ENCODE peak calls at places on chromosome 19, in five cellular contexts. H, D, K, O and Z are unnamed samples.

GRCh38 chr19:50311723-50312635 is 17.2 kb downstream of the KCNC3 start:
- DNase-seq in D (no peak), K (no peak), O (no peak), H (peak; percentile 13), Z (peak; percentile 59)

GRCh38 chr19:39970674-39971379 is at the start of gene PSMC4:
- DNase-seq in H (peak; percentile 100), O (peak; percentile 95), D (peak; percentile 98), K (peak; percentile 99), Z (peak; percentile 98)

GRCh38 chr19:7159105-7159933 is 89.8 kb downstream of the ZNF557 start:
- DNase-seq in D (no peak), K (no peak), H (peak; percentile 99), O (no peak), Z (no peak)

GRCh38 chr19:17091758-17092333 is 16.3 kb downstream of the MYO9B start:
- DNase-seq in O (peak; percentile 31), H (no peak), K (no peak), D (no peak), Z (no peak)

GRCh38 chr19:17656970-17657369 is 31.2 kb downstream of the UNC13A start:
- DNase-seq in H (no peak), D (no peak), K (no peak), O (no peak), Z (no peak)

GRCh38 chr19:17333611-17334413 is 843 bp downstream of the ANO8 start:
- DNase-seq in O (peak; percentile 86), K (peak; percentile 47), D (peak; percentile 71), H (peak; percentile 91), Z (no peak)

GRCh38 chr19:18756896-18757295 is 34.2 kb downstream of the COMP start:
- DNase-seq in K (no peak), H (no peak), D (no peak), O (no peak), Z (no peak)

GRCh38 chr19:30744741-30745475 is 372.7 kb downstream of the ZNF536 start:
- DNase-seq in K (no peak), D (no peak), O (no peak), H (no peak), Z (no peak)

GRCh38 chr19:57245959-57246358 is 5.5 kb downstream of the ZNF805 start:
- DNase-seq in H (no peak), D (no peak), O (peak; percentile 15), K (no peak), Z (peak; percentile 79)

GRCh38 chr19:54458648-54459281 is 4.8 kb downstream of the LENG9 start:
- DNase-seq in H (no peak), K (no peak), D (no peak), O (no peak), Z (no peak)

GRCh38 chr19:19274146-19274545 is 1.0 kb upstream of the TM6SF2 start:
- DNase-seq in D (no peak), O (no peak), H (no peak), K (no peak), Z (no peak)

GRCh38 chr19:56174550-56174949 is 1.3 kb upstream of the GALP start:
- DNase-seq in K (no peak), H (no peak), D (no peak), O (no peak), Z (no peak)

GRCh38 chr19:33868076-33868735 is 71.5 kb downstream of the KCTD15 start:
- DNase-seq in K (no peak), D (no peak), O (no peak), H (peak; percentile 24), Z (no peak)

GRCh38 chr19:10727599-10728250 is 9.8 kb downstream of the DNM2 start:
- DNase-seq in O (no peak), K (no peak), H (peak; percentile 33), D (no peak), Z (no peak)

GRCh38 chr19:10726268-10726667 is 8.4 kb downstream of the DNM2 start:
- DNase-seq in K (no peak), H (no peak), D (no peak), O (no peak), Z (no peak)

GRCh38 chr19:10729406-10729805 is 11.5 kb downstream of the DNM2 start:
- DNase-seq in O (no peak), D (no peak), K (no peak), H (no peak), Z (no peak)

GRCh38 chr19:10735741-10736140 is 17.9 kb downstream of the DNM2 start:
- DNase-seq in D (no peak), H (no peak), K (no peak), O (no peak), Z (no peak)

GRCh38 chr19:10730932-10731331 is 13.1 kb downstream of the DNM2 start:
- DNase-seq in H (no peak), D (no peak), O (no peak), K (no peak), Z (no peak)
- H4K20me1 ChIP-seq in H (peaks cover 17% of the 10 kb centered on the region), D (no peaks in the 10 kb centered on the region), O (peaks cover 66% of the 10 kb centered on the region), K (no peaks in the 10 kb centered on the region), Z (peaks cover 3% of the 10 kb centered on the region)

GRCh38 chr19:42323473-42323851 is 2.0 kb upstream of the MEGF8 start:
- DNase-seq in H (no peak), K (no peak), D (no peak), O (no peak), Z (no peak)

GRCh38 chr19:42322305-42322704 is 3.1 kb upstream of the MEGF8 start:
- DNase-seq in K (no peak), O (no peak), D (no peak), H (peak; percentile 17), Z (no peak)

GRCh38 chr19:42325308-42325895 is at the start of gene MEGF8:
- DNase-seq in H (peak; percentile 99), O (peak; percentile 96), K (peak; percentile 99), D (peak; percentile 97), Z (peak; percentile 97)

GRCh38 chr19:42324655-42325307 is 654 bp upstream of the MEGF8 start:
- DNase-seq in O (no peak), D (no peak), H (no peak), K (no peak), Z (no peak)

DNA sequence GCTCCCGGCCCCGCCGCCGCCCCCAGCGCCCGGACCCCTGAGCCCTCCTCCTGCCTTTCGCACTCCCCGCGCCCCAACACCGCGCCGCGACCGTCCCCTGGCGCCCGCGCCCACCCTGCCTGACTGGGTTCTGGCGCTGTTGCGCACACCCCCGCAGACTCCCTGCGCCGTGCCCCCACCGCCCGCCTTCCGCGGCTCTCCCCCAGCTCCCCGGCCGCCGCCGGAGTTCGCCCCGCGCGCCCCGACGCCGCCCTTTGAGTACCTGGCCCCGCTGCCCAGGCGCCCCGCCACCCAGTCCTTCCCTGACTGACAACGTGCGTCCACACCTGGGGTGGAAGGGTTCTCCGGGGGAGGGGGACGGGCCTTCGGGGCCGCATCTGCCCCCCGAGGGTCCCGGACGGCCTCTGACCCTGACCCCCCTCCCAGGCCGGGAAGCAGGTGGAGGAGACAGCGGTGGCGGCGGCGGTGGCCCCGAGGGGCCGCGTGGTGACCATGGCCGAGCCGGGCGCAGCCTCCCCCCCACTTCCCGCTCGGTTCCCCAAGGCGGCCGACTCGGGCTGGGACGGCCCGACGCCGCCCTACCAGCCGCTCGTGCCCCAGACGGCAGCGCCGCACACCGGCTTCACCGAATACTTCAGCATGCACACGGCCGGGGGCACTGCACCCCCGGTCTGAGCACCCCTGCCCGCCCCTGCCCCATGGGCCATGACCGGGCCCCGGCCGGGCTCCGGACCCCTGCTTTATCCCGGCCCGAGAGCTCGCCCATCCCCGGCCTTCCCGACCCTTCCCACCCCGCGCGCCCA is 1.4 kb upstream of the MEGF8 start:
- DNase-seq in H (peak; percentile 54), D (no peak), O (no peak), K (no peak), Z (no peak)
- H4K20me1 ChIP-seq in H (no peaks in the 10 kb centered on the region), D (no peaks in the 10 kb centered on the region), O (no peaks in the 10 kb centered on the region), K (no peaks in the 10 kb centered on the region), Z (no peaks in the 10 kb centered on the region)

DNA sequence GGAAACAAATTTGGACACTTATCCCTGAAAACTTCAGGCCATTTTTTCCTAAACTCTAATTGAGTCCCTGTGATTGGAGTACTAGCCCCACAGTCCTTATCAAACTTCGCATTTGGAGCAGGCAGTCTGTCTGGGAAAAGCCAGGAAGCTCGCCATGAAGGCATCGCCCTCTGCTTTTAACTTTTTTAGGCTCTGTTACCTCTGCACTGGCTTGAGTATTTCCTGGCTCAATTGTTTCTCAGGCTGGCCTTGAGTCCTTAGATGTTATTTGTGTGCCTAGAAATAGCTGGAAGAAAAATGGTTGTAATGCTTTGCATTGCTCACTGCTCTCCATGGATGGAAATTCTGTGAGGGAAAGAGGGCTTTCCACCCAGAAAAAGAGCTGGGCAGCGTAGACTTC is 24.2 kb downstream of the ACTN4 start:
- DNase-seq in H (no peak), D (no peak), K (no peak), O (no peak), Z (no peak)
- H4K20me1 ChIP-seq in H (peaks cover 7% of the 10 kb centered on the region), D (peaks cover 17% of the 10 kb centered on the region), K (peaks cover 12% of the 10 kb centered on the region), O (peaks cover 88% of the 10 kb centered on the region), Z (peaks cover 57% of the 10 kb centered on the region)

GRCh38 chr19:3398114-3398899 is 31.9 kb downstream of the NFIC start:
- DNase-seq in D (no peak), O (no peak), K (no peak), H (peak; percentile 55), Z (peak; percentile 77)

GRCh38 chr19:3401004-3401768 is 34.8 kb downstream of the NFIC start:
- DNase-seq in O (no peak), D (no peak), H (no peak), K (no peak), Z (no peak)

GRCh38 chr19:3398900-3399278 is 32.5 kb downstream of the NFIC start:
- DNase-seq in O (no peak), K (no peak), H (no peak), D (no peak), Z (no peak)

GRCh38 chr19:3397266-3398022 is 31.1 kb downstream of the NFIC start:
- DNase-seq in O (no peak), K (no peak), H (peak; percentile 55), D (peak; percentile 21), Z (peak; percentile 90)

GRCh38 chr19:3396881-3397265 is 30.5 kb downstream of the NFIC start:
- DNase-seq in D (no peak), K (no peak), H (peak; percentile 51), O (no peak), Z (no peak)
- H4K20me1 ChIP-seq in D (peaks cover 7% of the 10 kb centered on the region), K (no peaks in the 10 kb centered on the region), H (no peaks in the 10 kb centered on the region), O (peaks cover 42% of the 10 kb centered on the region), Z (no peaks in the 10 kb centered on the region)

GRCh38 chr19:15254547-15254946 is 22.3 kb upstream of the EPHX3 start:
- DNase-seq in K (no peak), D (no peak), H (no peak), O (no peak), Z (no peak)
- H4K20me1 ChIP-seq in K (no peaks in the 10 kb centered on the region), D (no peaks in the 10 kb centered on the region), H (no peaks in the 10 kb centered on the region), O (peaks cover 72% of the 10 kb centered on the region), Z (peaks cover 34% of the 10 kb centered on the region)

DNA sequence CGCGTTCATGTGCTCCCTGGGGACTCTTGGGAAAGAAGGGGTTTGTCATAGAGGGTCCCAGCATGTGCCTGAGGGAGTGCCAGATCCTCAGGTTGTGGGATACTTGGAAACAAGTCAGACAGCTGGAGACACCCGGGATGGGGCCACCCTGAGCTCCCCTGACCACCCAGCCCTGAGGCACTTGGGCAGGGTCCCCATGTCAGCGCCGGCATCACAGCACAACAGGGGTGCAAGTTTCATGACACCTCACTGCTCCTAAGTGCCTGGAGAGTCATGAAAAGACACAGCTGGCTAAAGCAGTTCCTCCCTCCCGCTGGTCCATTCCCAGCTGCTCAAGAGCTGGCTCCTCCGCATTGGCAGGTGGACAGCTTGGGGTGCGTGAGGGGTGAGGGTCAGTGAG is 102.7 kb downstream of the KDM4B start:
- DNase-seq in O (no peak), K (no peak), D (no peak), H (no peak), Z (no peak)
- H4K20me1 ChIP-seq in O (no peaks in the 10 kb centered on the region), K (no peaks in the 10 kb centered on the region), D (no peaks in the 10 kb centered on the region), H (no peaks in the 10 kb centered on the region), Z (peaks cover 12% of the 10 kb centered on the region)